ENCODE peak calls at places on chromosomes 3 and 15, in nine cellular contexts. J is pancreas; M is heart right ventricle; H is CD8-positive, alpha-beta memory T cell; F is heart left ventricle; E is upper lobe of right lung; R is naive thymus-derived CD4-positive, alpha-beta T cell; P is ovary; G is H1. K is an unnamed sample.

GRCh38 chr15:80455668-80456442 is 51.7 kb downstream of the ARNT2 start:
- DNase-seq in G (no peak), P (peak; percentile 60), R (peak; percentile 56), F (no peak), J (peak; percentile 65), E (no peak), M (peak; percentile 33), H (peak; percentile 34), K (no peak)

GRCh38 chr3:119893769-119894168 is 111.9 kb downstream of the NR1I2 start:
- DNase-seq in R (no peak), F (no peak), H (no peak), E (no peak), J (no peak), P (no peak), M (no peak), G (no peak), K (no peak)

GRCh38 chr3:173890091-173890490 is 492.5 kb downstream of the NLGN1 start:
- DNase-seq in E (no peak), J (no peak), P (no peak), F (no peak), H (no peak), M (no peak), R (no peak), G (no peak), K (no peak)

GRCh38 chr3:105414841-105415240 is 48.1 kb downstream of the ALCAM start:
- DNase-seq in G (no peak), P (no peak), E (no peak), M (no peak), J (no peak), F (no peak), R (no peak), H (no peak), K (no peak)

GRCh38 chr3:176510097-176510496 is 687.2 kb downstream of the TBL1XR1 start:
- DNase-seq in H (no peak), R (no peak), M (no peak), G (no peak), F (no peak), J (no peak), P (no peak), E (no peak), K (no peak)

GRCh38 chr15:101528108-101528916 is 38.8 kb upstream of the PCSK6 start:
- DNase-seq in R (no peak), M (peak; percentile 33), E (no peak), J (peak; percentile 84), P (peak; percentile 59), G (no peak), F (no peak), H (no peak), K (peak; percentile 71)

GRCh38 chr3:70744536-70744935 is 432.1 kb upstream of the MDFIC2 start:
- DNase-seq in J (no peak), G (no peak), H (no peak), R (no peak), E (no peak), F (no peak), P (no peak), M (no peak), K (no peak)

GRCh38 chr15:38563723-38564519 is 693 bp downstream of the RASGRP1 start:
- DNase-seq in P (peak; percentile 32), H (peak; percentile 83), G (no peak), M (peak; percentile 72), E (peak; percentile 91), R (peak; percentile 84), F (peak; percentile 86), J (peak; percentile 74), K (peak; percentile 64)

GRCh38 chr3:181698263-181698944 is 13.3 kb upstream of the SOX2 start:
- DNase-seq in F (no peak), J (no peak), P (no peak), M (no peak), G (no peak), E (no peak), H (no peak), R (no peak), K (no peak)

GRCh38 chr15:51844747-51845426 is 15.4 kb downstream of the TMOD3 start:
- DNase-seq in E (no peak), F (no peak), P (no peak), R (no peak), M (no peak), G (no peak), J (no peak), H (no peak), K (no peak)

GRCh38 chr15:42184736-42185135 is 23.4 kb downstream of the VPS39 start:
- DNase-seq in P (no peak), G (no peak), J (no peak), E (no peak), R (no peak), H (no peak), M (no peak), F (no peak), K (no peak)

GRCh38 chr15:42182976-42183375 is 25.1 kb downstream of the VPS39 start:
- DNase-seq in J (no peak), F (no peak), P (no peak), R (no peak), E (peak; percentile 82), H (no peak), M (no peak), G (no peak), K (no peak)

GRCh38 chr15:42184313-42184712 is 23.8 kb downstream of the VPS39 start:
- DNase-seq in F (no peak), E (no peak), R (no peak), H (no peak), M (no peak), P (no peak), J (no peak), G (no peak), K (peak; percentile 33)

GRCh38 chr15:42178056-42178455 is 21.6 kb upstream of the PLA2G4F start:
- DNase-seq in R (no peak), M (no peak), H (no peak), J (no peak), G (no peak), E (no peak), P (no peak), F (no peak), K (no peak)

DNA sequence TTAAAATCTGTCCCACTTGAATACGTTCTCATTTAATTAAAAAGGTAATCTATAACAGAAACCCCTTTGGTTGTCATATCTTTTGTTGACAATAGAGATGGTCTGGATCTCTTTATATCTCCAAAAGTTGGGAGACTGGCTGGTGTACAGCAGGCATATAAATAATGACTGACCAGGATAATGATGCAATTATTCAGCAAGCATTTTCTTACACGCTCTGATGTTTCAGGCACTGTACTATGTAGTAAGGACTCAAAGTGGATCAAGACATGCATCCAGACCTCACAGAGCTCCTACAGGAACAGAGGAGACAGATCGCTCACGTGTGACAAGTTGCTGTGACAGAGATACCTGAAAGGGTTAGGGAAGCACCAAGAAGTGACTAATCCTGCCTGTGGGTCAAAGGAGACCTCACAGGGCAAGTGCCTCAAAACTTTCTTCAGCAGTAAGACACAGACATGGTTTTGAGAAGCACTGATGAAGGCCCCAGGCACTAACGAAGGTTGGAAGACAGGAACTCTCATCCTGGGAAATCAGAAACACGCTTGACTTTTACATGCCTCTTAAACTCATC is 25.7 kb downstream of the VPS39 start:
- DNase-seq in E (no peak), J (no peak), P (no peak), R (no peak), F (no peak), M (no peak), H (no peak), G (no peak), K (no peak)
- H3K36me3 ChIP-seq in E (peaks cover 96% of the 10 kb centered on the region), J (peaks cover 20% of the 10 kb centered on the region), P (no peaks in the 10 kb centered on the region), R (peaks cover 26% of the 10 kb centered on the region), F (no peaks in the 10 kb centered on the region), M (peaks cover 67% of the 10 kb centered on the region), H (peaks cover 52% of the 10 kb centered on the region), G (peaks cover 23% of the 10 kb centered on the region), K (peaks cover 95% of the 10 kb centered on the region)

DNA sequence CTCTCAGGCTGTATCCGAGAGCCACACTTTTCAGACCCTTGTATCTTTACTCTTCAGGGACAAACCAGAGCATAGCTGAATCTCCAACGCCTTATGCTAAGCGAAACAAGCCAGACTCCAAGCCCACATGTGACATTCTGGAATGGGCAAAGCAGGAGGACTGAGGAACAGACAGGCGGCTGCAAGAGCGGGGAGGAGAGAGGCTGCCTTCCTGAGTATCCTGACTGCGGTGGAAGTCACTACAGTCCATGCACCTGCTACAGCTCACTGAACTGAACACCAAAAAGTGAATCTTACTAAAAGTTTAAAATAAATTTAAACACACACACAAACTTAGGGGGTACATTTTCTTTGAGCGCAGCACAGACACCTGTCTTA is 1.5 kb downstream of the CYFIP1 start:
- DNase-seq in J (no peak), M (no peak), H (no peak), R (no peak), E (no peak), G (no peak), P (no peak), F (no peak), K (no peak)
- H3K27ac ChIP-seq in J (no peak overlapping the region), M (peak overlapping the region; percentile 95), H (no peak overlapping the region), R (no peak overlapping the region), E (no peak overlapping the region), G (no peak overlapping the region), P (no peak overlapping the region), F (no peak overlapping the region), K (peak overlapping the region; percentile 94)

GRCh38 chr3:10312866-10313265 is 8.0 kb downstream of the SEC13 start:
- DNase-seq in G (no peak), M (no peak), E (no peak), F (no peak), R (no peak), H (no peak), J (no peak), P (no peak), K (no peak)

GRCh38 chr3:10317311-10317960 is 3.5 kb downstream of the SEC13 start:
- DNase-seq in J (no peak), P (no peak), E (no peak), H (no peak), G (no peak), F (no peak), M (no peak), R (no peak), K (no peak)

GRCh38 chr3:10315771-10316344 is 5.1 kb downstream of the SEC13 start:
- DNase-seq in F (no peak), G (no peak), J (no peak), R (no peak), P (no peak), M (no peak), H (no peak), E (no peak), K (no peak)

GRCh38 chr3:10312391-10312790 is 8.5 kb downstream of the SEC13 start:
- DNase-seq in H (no peak), J (no peak), E (no peak), G (no peak), R (no peak), F (no peak), M (no peak), P (no peak), K (no peak)

GRCh38 chr3:10315101-10315500 is 5.8 kb downstream of the SEC13 start:
- DNase-seq in H (no peak), R (no peak), M (no peak), P (no peak), E (no peak), G (no peak), F (no peak), J (no peak), K (no peak)
- H3K36me3 ChIP-seq in H (peaks cover 77% of the 10 kb centered on the region), R (peaks cover 40% of the 10 kb centered on the region), M (peaks cover 28% of the 10 kb centered on the region), P (no peaks in the 10 kb centered on the region), E (peaks cover 88% of the 10 kb centered on the region), G (peaks cover 72% of the 10 kb centered on the region), F (no peaks in the 10 kb centered on the region), J (peaks cover 35% of the 10 kb centered on the region), K (peaks cover 89% of the 10 kb centered on the region)

DNA sequence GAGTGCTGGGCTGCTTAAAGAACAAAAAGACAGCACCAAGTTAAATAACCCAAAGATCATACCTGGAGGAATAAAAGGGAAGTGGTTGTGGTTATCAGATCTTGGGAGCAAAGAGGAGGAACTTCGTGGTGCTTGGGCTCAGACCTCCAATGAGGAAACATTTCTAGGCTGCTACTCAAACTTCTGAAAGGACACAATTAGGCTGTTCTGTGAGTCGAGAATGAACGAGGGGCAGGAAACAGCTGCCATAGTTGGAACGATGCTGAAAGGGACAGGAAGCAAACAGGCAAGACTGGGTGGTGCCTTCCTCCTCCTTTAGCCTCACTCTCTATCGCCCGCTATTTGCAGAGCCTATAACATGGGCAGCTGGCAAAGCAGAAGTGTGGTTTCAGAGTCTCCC is 276.3 kb upstream of the ARRDC4 start:
- DNase-seq in H (no peak), F (no peak), R (no peak), M (no peak), G (no peak), E (no peak), P (no peak), J (no peak), K (no peak)
- H3K27ac ChIP-seq in H (no peak overlapping the region), F (no peak overlapping the region), R (no peak overlapping the region), M (no peak overlapping the region), G (no peak overlapping the region), E (no peak overlapping the region), P (no peak overlapping the region), J (no peak overlapping the region), K (no peak overlapping the region)